ENCODE peak calls at places on chromosome 14, in seven cellular contexts. One of them, this sample, is unnamed.

GRCh38 chr14:61575751-61576150 is 119.6 kb upstream of the HIF1A start:
- DNase-seq in heart right ventricle: no peak
- DNase-seq in BE2C: no peak
- DNase-seq in RWPE1: no peak
- DNase-seq in bronchial epithelial cell: no peak
- DNase-seq in AG04450: no peak
- DNase-seq in neural progenitor cell: no peak
- DNase-seq in this sample: no peak

GRCh38 chr14:32345311-32345771 is 16.2 kb downstream of the AKAP6 start:
- DNase-seq in heart right ventricle: no peak
- DNase-seq in BE2C: no peak
- DNase-seq in RWPE1: no peak
- DNase-seq in bronchial epithelial cell: peak; percentile 80
- DNase-seq in AG04450: no peak
- DNase-seq in neural progenitor cell: no peak
- DNase-seq in this sample: no peak

GRCh38 chr14:95389471-95390011 is 69.8 kb upstream of the CLMN start:
- DNase-seq in heart right ventricle: peak; percentile 93
- DNase-seq in BE2C: no peak
- DNase-seq in RWPE1: no peak
- DNase-seq in bronchial epithelial cell: no peak
- DNase-seq in AG04450: no peak
- DNase-seq in neural progenitor cell: no peak
- DNase-seq in this sample: no peak

GRCh38 chr14:33679461-33680225 is 271.2 kb downstream of the EGLN3 start:
- DNase-seq in heart right ventricle: no peak
- DNase-seq in BE2C: no peak
- DNase-seq in RWPE1: peak; percentile 57
- DNase-seq in bronchial epithelial cell: peak; percentile 52
- DNase-seq in AG04450: no peak
- DNase-seq in neural progenitor cell: no peak
- DNase-seq in this sample: no peak

GRCh38 chr14:24430143-24430681 is 458 bp downstream of the KHNYN start:
- DNase-seq in heart right ventricle: peak; percentile 86
- DNase-seq in BE2C: peak; percentile 69
- DNase-seq in RWPE1: peak; percentile 67
- DNase-seq in bronchial epithelial cell: peak; percentile 42
- DNase-seq in AG04450: no peak
- DNase-seq in neural progenitor cell: peak; percentile 76
- DNase-seq in this sample: peak; percentile 69

GRCh38 chr14:20794644-20795369 is 7.8 kb downstream of the RNASE1 start:
- DNase-seq in heart right ventricle: no peak
- DNase-seq in BE2C: no peak
- DNase-seq in RWPE1: no peak
- DNase-seq in bronchial epithelial cell: no peak
- DNase-seq in AG04450: no peak
- DNase-seq in neural progenitor cell: no peak
- DNase-seq in this sample: no peak

GRCh38 chr14:24190416-24190815 is 1.8 kb upstream of the IPO4 start:
- DNase-seq in heart right ventricle: no peak
- DNase-seq in BE2C: no peak
- DNase-seq in RWPE1: no peak
- DNase-seq in bronchial epithelial cell: no peak
- DNase-seq in AG04450: no peak
- DNase-seq in neural progenitor cell: no peak
- DNase-seq in this sample: no peak

GRCh38 chr14:103382375-103382774 is 2.8 kb upstream of the MARK3 start:
- DNase-seq in heart right ventricle: no peak
- DNase-seq in BE2C: no peak
- DNase-seq in RWPE1: peak; percentile 55
- DNase-seq in bronchial epithelial cell: peak; percentile 82
- DNase-seq in AG04450: no peak
- DNase-seq in neural progenitor cell: no peak
- DNase-seq in this sample: no peak

GRCh38 chr14:85529803-85530574 is at the start of gene FLRT2:
- DNase-seq in heart right ventricle: peak; percentile 42
- DNase-seq in BE2C: no peak
- DNase-seq in RWPE1: peak; percentile 50
- DNase-seq in bronchial epithelial cell: peak; percentile 54
- DNase-seq in AG04450: no peak
- DNase-seq in neural progenitor cell: peak; percentile 62
- DNase-seq in this sample: peak; percentile 37

GRCh38 chr14:90405755-90406154 is 8.9 kb downstream of the CALM1 start:
- DNase-seq in heart right ventricle: no peak
- DNase-seq in BE2C: no peak
- DNase-seq in RWPE1: no peak
- DNase-seq in bronchial epithelial cell: no peak
- DNase-seq in AG04450: no peak
- DNase-seq in neural progenitor cell: no peak
- DNase-seq in this sample: no peak

GRCh38 chr14:106528717-106529116 is 1002.3 kb downstream of the TMEM121 start:
- DNase-seq in heart right ventricle: no peak
- DNase-seq in BE2C: no peak
- DNase-seq in RWPE1: no peak
- DNase-seq in bronchial epithelial cell: no peak
- DNase-seq in AG04450: no peak
- DNase-seq in neural progenitor cell: no peak
- DNase-seq in this sample: no peak

GRCh38 chr14:36724162-36724561 is 62.5 kb downstream of the PAX9 start:
- DNase-seq in heart right ventricle: no peak
- DNase-seq in BE2C: no peak
- DNase-seq in RWPE1: no peak
- DNase-seq in bronchial epithelial cell: no peak
- DNase-seq in AG04450: no peak
- DNase-seq in neural progenitor cell: no peak
- DNase-seq in this sample: no peak

GRCh38 chr14:100246809-100247428 is 8.0 kb downstream of the YY1 start:
- DNase-seq in heart right ventricle: no peak
- DNase-seq in BE2C: peak; percentile 27
- DNase-seq in RWPE1: peak; percentile 63
- DNase-seq in bronchial epithelial cell: peak; percentile 74
- DNase-seq in AG04450: no peak
- DNase-seq in neural progenitor cell: peak; percentile 69
- DNase-seq in this sample: no peak

GRCh38 chr14:51513933-51514332 is 137.8 kb upstream of the FRMD6 start:
- DNase-seq in heart right ventricle: no peak
- DNase-seq in BE2C: no peak
- DNase-seq in RWPE1: no peak
- DNase-seq in bronchial epithelial cell: no peak
- DNase-seq in AG04450: no peak
- DNase-seq in neural progenitor cell: no peak
- DNase-seq in this sample: no peak

GRCh38 chr14:54606178-54606577 is 39.2 kb downstream of the SAMD4A start:
- DNase-seq in heart right ventricle: peak; percentile 84
- DNase-seq in BE2C: no peak
- DNase-seq in RWPE1: no peak
- DNase-seq in bronchial epithelial cell: no peak
- DNase-seq in AG04450: no peak
- DNase-seq in neural progenitor cell: peak; percentile 7
- DNase-seq in this sample: no peak

GRCh38 chr14:52703225-52703624 is 3.8 kb upstream of the PSMC6 start:
- DNase-seq in heart right ventricle: no peak
- DNase-seq in BE2C: no peak
- DNase-seq in RWPE1: peak; percentile 80
- DNase-seq in bronchial epithelial cell: peak; percentile 98
- DNase-seq in AG04450: peak; percentile 81
- DNase-seq in neural progenitor cell: no peak
- DNase-seq in this sample: no peak

GRCh38 chr14:51862171-51862838 is 1.9 kb downstream of the GNG2 start:
- DNase-seq in heart right ventricle: no peak
- DNase-seq in BE2C: no peak
- DNase-seq in RWPE1: no peak
- DNase-seq in bronchial epithelial cell: no peak
- DNase-seq in AG04450: no peak
- DNase-seq in neural progenitor cell: no peak
- DNase-seq in this sample: no peak

GRCh38 chr14:34229140-34229539 is 232.9 kb downstream of the SPTSSA start:
- DNase-seq in heart right ventricle: no peak
- DNase-seq in BE2C: no peak
- DNase-seq in RWPE1: no peak
- DNase-seq in bronchial epithelial cell: no peak
- DNase-seq in AG04450: no peak
- DNase-seq in neural progenitor cell: no peak
- DNase-seq in this sample: no peak

GRCh38 chr14:69351911-69352310 is 46.2 kb downstream of the ERH start:
- DNase-seq in heart right ventricle: no peak
- DNase-seq in BE2C: no peak
- DNase-seq in RWPE1: no peak
- DNase-seq in bronchial epithelial cell: no peak
- DNase-seq in AG04450: no peak
- DNase-seq in neural progenitor cell: no peak
- DNase-seq in this sample: no peak

GRCh38 chr14:45610303-45610702 is 357.3 kb upstream of the MIS18BP1 start:
- DNase-seq in heart right ventricle: no peak
- DNase-seq in BE2C: no peak
- DNase-seq in RWPE1: peak; percentile 12
- DNase-seq in bronchial epithelial cell: peak; percentile 44
- DNase-seq in AG04450: no peak
- DNase-seq in neural progenitor cell: peak; percentile 39
- DNase-seq in this sample: no peak

GRCh38 chr14:52640137-52640536 is 55.2 kb downstream of the ERO1A start:
- DNase-seq in heart right ventricle: no peak
- DNase-seq in BE2C: no peak
- DNase-seq in RWPE1: no peak
- DNase-seq in bronchial epithelial cell: no peak
- DNase-seq in AG04450: no peak
- DNase-seq in neural progenitor cell: no peak
- DNase-seq in this sample: no peak

GRCh38 chr14:75453817-75454434 is 26.1 kb downstream of the JDP2 start:
- DNase-seq in heart right ventricle: no peak
- DNase-seq in BE2C: no peak
- DNase-seq in RWPE1: no peak
- DNase-seq in bronchial epithelial cell: no peak
- DNase-seq in AG04450: no peak
- DNase-seq in neural progenitor cell: peak; percentile 33
- DNase-seq in this sample: no peak

GRCh38 chr14:86646688-86647687 is 1117.0 kb downstream of the FLRT2 start:
- DNase-seq in heart right ventricle: no peak
- DNase-seq in BE2C: no peak
- DNase-seq in RWPE1: no peak
- DNase-seq in bronchial epithelial cell: peak; percentile 45
- DNase-seq in AG04450: no peak
- DNase-seq in neural progenitor cell: no peak
- DNase-seq in this sample: no peak
- TF ChIP-seq CTCF in heart right ventricle: no peak
- TF ChIP-seq CTCF in BE2C: peak; percentile 41
- TF ChIP-seq CTCF in RWPE1: no peak
- TF ChIP-seq CTCF in bronchial epithelial cell: no peak
- TF ChIP-seq CTCF in AG04450: no peak
- TF ChIP-seq CTCF in neural progenitor cell: peak; percentile 29
- TF ChIP-seq CTCF in this sample: no peak

GRCh38 chr14:102138935-102139247 is 806 bp upstream of the WDR20 start:
- DNase-seq in heart right ventricle: no peak
- DNase-seq in BE2C: peak; percentile 18
- DNase-seq in RWPE1: peak; percentile 73
- DNase-seq in bronchial epithelial cell: peak; percentile 36
- DNase-seq in AG04450: no peak
- DNase-seq in neural progenitor cell: no peak
- DNase-seq in this sample: no peak

GRCh38 chr14:102140750-102141145 is 1.1 kb downstream of the WDR20 start:
- DNase-seq in heart right ventricle: no peak
- DNase-seq in BE2C: no peak
- DNase-seq in RWPE1: no peak
- DNase-seq in bronchial epithelial cell: no peak
- DNase-seq in AG04450: no peak
- DNase-seq in neural progenitor cell: no peak
- DNase-seq in this sample: no peak

GRCh38 chr14:102140027-102140749 is 491 bp downstream of the WDR20 start:
- DNase-seq in heart right ventricle: no peak
- DNase-seq in BE2C: peak; percentile 27
- DNase-seq in RWPE1: peak; percentile 35
- DNase-seq in bronchial epithelial cell: peak; percentile 36
- DNase-seq in AG04450: no peak
- DNase-seq in neural progenitor cell: peak; percentile 64
- DNase-seq in this sample: peak; percentile 39

GRCh38 chr14:102138535-102138934 is 1.2 kb upstream of the WDR20 start:
- DNase-seq in heart right ventricle: no peak
- DNase-seq in BE2C: no peak
- DNase-seq in RWPE1: peak; percentile 3
- DNase-seq in bronchial epithelial cell: peak; percentile 2
- DNase-seq in AG04450: no peak
- DNase-seq in neural progenitor cell: no peak
- DNase-seq in this sample: no peak

GRCh38 chr14:102139248-102140026 is at the start of gene WDR20:
- DNase-seq in heart right ventricle: peak; percentile 98
- DNase-seq in BE2C: peak; percentile 99
- DNase-seq in RWPE1: peak; percentile 100
- DNase-seq in bronchial epithelial cell: peak; percentile 90
- DNase-seq in AG04450: peak; percentile 88
- DNase-seq in neural progenitor cell: peak; percentile 100
- DNase-seq in this sample: peak; percentile 99
- TF ChIP-seq CTCF in heart right ventricle: no peak
- TF ChIP-seq CTCF in BE2C: no peak
- TF ChIP-seq CTCF in RWPE1: no peak
- TF ChIP-seq CTCF in bronchial epithelial cell: no peak
- TF ChIP-seq CTCF in AG04450: no peak
- TF ChIP-seq CTCF in neural progenitor cell: peak; percentile 24
- TF ChIP-seq CTCF in this sample: no peak

GRCh38 chr14:49892636-49893308 is at the start of gene ARF6:
- DNase-seq in heart right ventricle: peak; percentile 99
- DNase-seq in BE2C: peak; percentile 99
- DNase-seq in RWPE1: peak; percentile 92
- DNase-seq in bronchial epithelial cell: peak; percentile 87
- DNase-seq in AG04450: peak; percentile 88
- DNase-seq in neural progenitor cell: peak; percentile 99
- DNase-seq in this sample: peak; percentile 98
- TF ChIP-seq CTCF in heart right ventricle: no peak
- TF ChIP-seq CTCF in BE2C: no peak
- TF ChIP-seq CTCF in RWPE1: no peak
- TF ChIP-seq CTCF in bronchial epithelial cell: peak; percentile 36
- TF ChIP-seq CTCF in AG04450: peak; percentile 14
- TF ChIP-seq CTCF in neural progenitor cell: peak; percentile 4
- TF ChIP-seq CTCF in this sample: no peak

GRCh38 chr14:64639340-64639821 is 64.8 kb upstream of the PLEKHG3 start:
- DNase-seq in heart right ventricle: no peak
- DNase-seq in BE2C: no peak
- DNase-seq in RWPE1: no peak
- DNase-seq in bronchial epithelial cell: peak; percentile 68
- DNase-seq in AG04450: no peak
- DNase-seq in neural progenitor cell: peak; percentile 26
- DNase-seq in this sample: no peak

GRCh38 chr14:64640839-64641238 is 63.4 kb upstream of the PLEKHG3 start:
- DNase-seq in heart right ventricle: no peak
- DNase-seq in BE2C: no peak
- DNase-seq in RWPE1: no peak
- DNase-seq in bronchial epithelial cell: peak; percentile 90
- DNase-seq in AG04450: no peak
- DNase-seq in neural progenitor cell: no peak
- DNase-seq in this sample: no peak

GRCh38 chr14:64637735-64638473 is 66.3 kb upstream of the PLEKHG3 start:
- DNase-seq in heart right ventricle: no peak
- DNase-seq in BE2C: no peak
- DNase-seq in RWPE1: no peak
- DNase-seq in bronchial epithelial cell: peak; percentile 23
- DNase-seq in AG04450: no peak
- DNase-seq in neural progenitor cell: no peak
- DNase-seq in this sample: no peak

GRCh38 chr14:64636980-64637429 is 67.2 kb upstream of the PLEKHG3 start:
- DNase-seq in heart right ventricle: no peak
- DNase-seq in BE2C: no peak
- DNase-seq in RWPE1: no peak
- DNase-seq in bronchial epithelial cell: no peak
- DNase-seq in AG04450: no peak
- DNase-seq in neural progenitor cell: no peak
- DNase-seq in this sample: no peak

GRCh38 chr14:64638625-64639024 is 65.6 kb upstream of the PLEKHG3 start:
- DNase-seq in heart right ventricle: no peak
- DNase-seq in BE2C: no peak
- DNase-seq in RWPE1: no peak
- DNase-seq in bronchial epithelial cell: no peak
- DNase-seq in AG04450: no peak
- DNase-seq in neural progenitor cell: no peak
- DNase-seq in this sample: no peak
- TF ChIP-seq CTCF in heart right ventricle: no peak
- TF ChIP-seq CTCF in BE2C: no peak
- TF ChIP-seq CTCF in RWPE1: no peak
- TF ChIP-seq CTCF in bronchial epithelial cell: no peak
- TF ChIP-seq CTCF in AG04450: no peak
- TF ChIP-seq CTCF in neural progenitor cell: no peak
- TF ChIP-seq CTCF in this sample: no peak

This sample was measured in nephron progenitor cell.